ENCODE peak calls at places on chromosomes 6 and 20, in four cellular contexts. H is astrocyte of the spinal cord, B is pancreas, V is AG04450. O is an unnamed sample.
A peak's percentile ranks its signal among the peaks of the same experiment; 100 is the strongest.

GRCh38 chr6:121851056-121851455 is 415.6 kb downstream of the GJA1 start:
- DNase-seq in B (no peak), H (no peak), V (no peak), O (no peak)

GRCh38 chr6:37368961-37369320 is 15.2 kb downstream of the RNF8 start:
- DNase-seq in V (no peak), H (no peak), B (no peak), O (no peak)

GRCh38 chr6:150641398-150642139 is 41.9 kb downstream of the PLEKHG1 start:
- DNase-seq in H (peak; percentile 18), V (no peak), B (no peak), O (no peak)

GRCh38 chr6:144566868-144567615 is 281.9 kb downstream of the UTRN start:
- DNase-seq in V (no peak), H (no peak), B (no peak), O (no peak)

GRCh38 chr6:104940881-104941693 is 15.8 kb upstream of the LIN28B start:
- DNase-seq in H (peak; percentile 32), B (peak; percentile 16), V (no peak), O (peak; percentile 3)

GRCh38 chr6:152750694-152751093 is at the start of gene VIP:
- DNase-seq in B (no peak), H (peak; percentile 46), V (no peak), O (peak; percentile 35)

GRCh38 chr6:112153926-112154621 is 66.7 kb downstream of the FAM229B start:
- DNase-seq in H (peak; percentile 41), B (no peak), V (no peak), O (no peak)

GRCh38 chr6:104575536-104575935 is 284.2 kb downstream of the HACE1 start:
- DNase-seq in H (no peak), V (no peak), B (no peak), O (no peak)

GRCh38 chr6:155352812-155353211 is 38.5 kb upstream of the TFB1M start:
- DNase-seq in B (no peak), V (peak; percentile 27), H (peak; percentile 63), O (no peak)

GRCh38 chr6:124742971-124743370 is 219.3 kb upstream of the RNF217 start:
- DNase-seq in V (no peak), B (no peak), H (peak; percentile 42), O (peak; percentile 59)

GRCh38 chr6:159577564-159577963 is 115.5 kb downstream of the SOD2 start:
- DNase-seq in H (peak; percentile 61), V (no peak), B (no peak), O (peak; percentile 6)

GRCh38 chr6:129200151-129200550 is 317.2 kb downstream of the LAMA2 start:
- DNase-seq in H (no peak), B (no peak), V (no peak), O (no peak)

GRCh38 chr6:45697605-45698004 is 318.1 kb downstream of the CLIC5 start:
- DNase-seq in B (no peak), V (peak; percentile 91), H (peak; percentile 94), O (peak; percentile 95)

GRCh38 chr6:109491207-109491938 is 8.4 kb upstream of the ZBTB24 start:
- DNase-seq in V (no peak), H (no peak), B (no peak), O (no peak)

GRCh38 chr20:2800590-2801458 is at the start of gene CPXM1:
- DNase-seq in V (no peak), B (no peak), H (no peak), O (no peak)

GRCh38 chr6:42338573-42339218 is 113.0 kb downstream of the TRERF1 start:
- DNase-seq in B (no peak), H (peak; percentile 98), V (peak; percentile 95), O (peak; percentile 95)

GRCh38 chr6:30411515-30412207 is 66.7 kb downstream of the RPP21 start:
- DNase-seq in V (peak; percentile 4), H (peak; percentile 41), B (peak; percentile 64), O (peak; percentile 5)

GRCh38 chr6:109449789-109450673 is 5.5 kb downstream of the MICAL1 start:
- DNase-seq in B (no peak), V (no peak), H (no peak), O (no peak)

DNA sequence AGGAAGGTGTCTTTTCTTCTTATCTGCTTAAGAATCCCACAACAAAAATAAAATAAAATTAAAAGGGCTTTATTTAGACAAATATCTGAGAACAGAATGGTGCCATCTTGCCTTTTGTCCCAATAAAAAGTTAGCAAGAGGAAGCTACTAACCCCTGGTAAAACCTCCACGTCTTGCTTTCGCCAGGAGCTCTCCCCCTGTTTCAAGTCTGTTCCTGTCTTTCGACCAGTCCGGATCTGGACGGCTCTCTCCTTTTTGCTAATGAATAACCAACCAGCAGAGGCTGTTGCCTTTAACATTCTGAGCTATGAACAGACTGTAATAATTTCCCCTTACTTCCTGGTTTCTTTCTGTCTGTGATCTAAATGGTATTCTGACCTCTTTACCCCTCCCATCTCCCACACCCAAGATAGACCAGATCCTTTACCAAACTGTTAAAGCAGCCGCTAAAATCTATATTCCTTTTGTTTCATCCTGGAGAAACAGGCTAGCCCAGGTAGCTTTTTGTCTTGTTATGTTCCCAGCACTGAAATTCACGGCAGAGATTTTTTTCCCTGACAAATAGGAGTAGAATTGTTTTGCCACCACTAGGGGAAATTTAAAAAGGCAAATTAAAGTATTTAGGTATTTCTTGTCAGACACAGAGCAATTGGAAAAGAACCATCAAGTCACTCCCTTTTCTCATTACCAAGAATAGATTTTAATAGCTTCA is at the start of gene FRK:
- DNase-seq in V (no peak), B (peak; percentile 76), H (peak; percentile 23), O (no peak)
- TF ChIP-seq CTCF in V (peak; percentile 52), B (peak; percentile 33), H (no peak), O (no peak)

GRCh38 chr6:5937516-5937915 is 69.2 kb downstream of the NRN1 start:
- DNase-seq in H (no peak), V (no peak), B (no peak), O (no peak)
- H3K4me3 ChIP-seq in H (no peak overlapping the region), V (no peak overlapping the region), B (no peak overlapping the region), O (no peak overlapping the region)

DNA sequence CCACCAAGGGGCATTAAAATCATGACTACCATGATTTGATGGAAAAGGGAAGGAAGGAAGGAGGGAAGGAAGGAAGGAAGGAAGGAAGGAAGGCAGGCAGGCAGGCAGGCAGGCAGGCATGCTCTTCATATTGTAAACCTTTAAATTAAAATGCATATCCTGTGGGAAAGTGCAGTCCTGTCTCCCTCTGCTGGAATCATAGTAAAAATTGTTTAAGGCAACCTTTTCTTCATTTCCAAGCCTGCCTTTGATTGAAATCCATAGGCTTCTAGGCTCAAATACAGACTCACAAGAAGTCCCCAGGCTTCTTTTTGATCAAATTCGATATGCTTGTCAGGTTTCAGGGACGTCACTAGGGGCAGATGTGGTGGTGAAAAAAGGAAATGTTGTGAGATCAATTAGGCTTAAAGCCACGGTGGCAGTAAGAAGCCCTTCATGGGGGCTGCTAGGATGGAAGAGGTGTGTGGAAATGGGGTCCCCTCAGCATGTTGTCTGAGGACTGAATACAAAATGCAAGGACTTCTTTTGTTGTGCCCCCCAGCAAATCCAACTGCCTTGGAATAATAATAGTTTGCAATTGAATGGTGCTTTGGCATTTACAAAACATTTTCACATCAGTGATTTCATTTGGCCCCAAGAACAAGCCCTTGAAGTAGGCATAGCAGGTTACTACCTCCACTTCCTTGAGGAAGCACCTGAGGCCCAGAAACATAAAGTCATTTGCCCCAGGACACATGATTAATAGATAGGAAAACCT is 25.6 kb upstream of the GABRR1 start:
- DNase-seq in V (peak; percentile 34), H (peak; percentile 65), B (peak; percentile 32), O (peak; percentile 46)
- TF ChIP-seq CTCF in V (peak; percentile 70), H (peak; percentile 52), B (no peak), O (peak; percentile 52)

GRCh38 chr20:15742076-15742475 is 831.2 kb downstream of the KIF16B start:
- DNase-seq in B (no peak), H (no peak), V (no peak), O (no peak)
- H3K4me3 ChIP-seq in B (no peak overlapping the region), H (no peak overlapping the region), V (no peak overlapping the region), O (no peak overlapping the region)

GRCh38 chr6:131177996-131178395 is 42.7 kb downstream of the AKAP7 start:
- DNase-seq in V (no peak), B (no peak), H (no peak), O (no peak)

GRCh38 chr6:131183427-131184095 is 48.3 kb downstream of the AKAP7 start:
- DNase-seq in H (no peak), V (no peak), B (no peak), O (no peak)

DNA sequence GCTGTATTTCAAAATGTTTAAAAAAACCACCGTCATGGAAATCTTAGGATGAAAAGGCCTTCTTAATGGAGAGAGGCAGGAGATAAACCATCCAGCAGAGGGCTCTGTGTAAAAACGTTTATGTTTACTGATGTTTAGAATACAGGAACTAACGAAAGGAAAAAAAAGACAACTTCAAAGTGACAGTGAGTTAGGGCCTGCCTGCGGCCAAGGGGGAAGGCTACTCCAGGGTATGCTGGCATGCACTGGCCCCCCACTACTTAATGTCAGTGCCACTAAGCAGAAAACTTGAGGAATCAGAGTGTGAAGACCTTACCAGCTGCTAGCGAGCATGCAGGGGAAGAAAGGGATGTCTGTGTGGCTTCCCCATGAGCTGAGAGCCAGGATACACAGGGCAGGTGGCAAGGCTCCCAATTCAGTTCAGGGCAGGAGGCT is 47.7 kb downstream of the AKAP7 start:
- DNase-seq in V (no peak), B (no peak), H (peak; percentile 45), O (peak; percentile 15)
- TF ChIP-seq CTCF in V (peak; percentile 71), B (peak; percentile 23), H (peak; percentile 67), O (peak; percentile 62)

GRCh38 chr20:10560681-10561080 is 113.1 kb downstream of the JAG1 start:
- DNase-seq in H (no peak), V (no peak), B (no peak), O (no peak)
- H3K4me3 ChIP-seq in H (no peak overlapping the region), V (no peak overlapping the region), B (no peak overlapping the region), O (no peak overlapping the region)

DNA sequence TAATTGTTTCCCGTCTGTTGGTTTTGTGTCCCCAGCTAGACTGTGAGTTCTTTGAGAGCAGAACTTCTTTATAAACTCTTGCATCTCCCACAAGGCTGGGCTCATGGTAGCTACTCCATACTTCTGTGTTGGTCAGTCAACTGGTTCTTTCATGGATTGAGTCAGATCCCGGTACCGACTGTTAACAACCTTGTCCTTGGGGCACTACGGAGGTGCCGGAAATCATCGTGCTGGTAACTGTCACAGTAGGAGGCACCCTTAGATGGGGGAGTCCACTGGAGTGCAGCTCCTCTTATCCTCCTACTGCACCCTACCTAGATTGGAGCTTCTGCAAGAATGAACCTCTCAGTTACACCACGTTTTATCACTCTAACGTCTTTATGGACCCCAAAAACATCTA is 8.6 kb upstream of the STX16 start:
- DNase-seq in B (no peak), H (no peak), V (no peak), O (no peak)
- TF ChIP-seq CTCF in B (no peak), H (no peak), V (no peak), O (no peak)

GRCh38 chr20:59255256-59255655 is 45.2 kb upstream of the EDN3 start:
- DNase-seq in B (no peak), V (no peak), H (no peak), O (no peak)
- H3K4me3 ChIP-seq in B (no peak overlapping the region), V (no peak overlapping the region), H (no peak overlapping the region), O (no peak overlapping the region)

GRCh38 chr6:169221264-169221663 is 32.4 kb downstream of the THBS2 start:
- DNase-seq in H (no peak), V (no peak), B (no peak), O (no peak)
- TF ChIP-seq CTCF in H (no peak), V (no peak), B (no peak), O (no peak)

GRCh38 chr6:126206504-126207246 is 133.2 kb upstream of the CENPW start:
- DNase-seq in V (no peak), B (no peak), H (no peak), O (no peak)
- H3K4me3 ChIP-seq in V (no peak overlapping the region), B (no peak overlapping the region), H (no peak overlapping the region), O (no peak overlapping the region)